ENCODE peak calls at places on chromosomes 1 and 21, in six cellular contexts. V, O, J, P, Q and X are unnamed samples.

GRCh38 chr1:66576645-66577044 is 42.7 kb downstream of the SGIP1 start:
- DNase-seq in V (peak; percentile 48), O (no peak), J (no peak), Q (no peak), P (no peak), X (no peak)

GRCh38 chr1:77282866-77283539 is 1.2 kb downstream of the AK5 start:
- DNase-seq in J (no peak), O (no peak), V (peak; percentile 23), Q (no peak), P (no peak), X (peak; percentile 57)

GRCh38 chr1:234144866-234145265 is 228.4 kb upstream of the COA6 start:
- DNase-seq in J (no peak), P (no peak), Q (no peak), V (no peak), O (no peak), X (no peak)

GRCh38 chr1:162838863-162839262 is 22.1 kb downstream of the CCDC190 start:
- DNase-seq in V (no peak), J (no peak), Q (no peak), P (no peak), O (no peak), X (no peak)

GRCh38 chr1:154765970-154766369 is 104.1 kb downstream of the KCNN3 start:
- DNase-seq in Q (peak; percentile 58), O (no peak), P (no peak), J (no peak), V (peak; percentile 49), X (no peak)

GRCh38 chr1:64508521-64509096 is 38.7 kb downstream of the CACHD1 start:
- DNase-seq in J (no peak), V (no peak), P (no peak), O (no peak), Q (no peak), X (no peak)

GRCh38 chr21:44657635-44658183 is at the start of gene KRTAP12-3:
- DNase-seq in V (no peak), O (no peak), P (no peak), Q (no peak), J (no peak), X (no peak)

GRCh38 chr1:164480285-164480907 is 78.6 kb upstream of the PBX1 start:
- DNase-seq in O (no peak), P (no peak), J (no peak), Q (no peak), V (no peak), X (no peak)

GRCh38 chr1:24390924-24391782 is 22.4 kb downstream of the STPG1 start:
- DNase-seq in P (peak; percentile 77), Q (peak; percentile 78), J (peak; percentile 72), V (peak; percentile 93), O (peak; percentile 78), X (peak; percentile 79)

GRCh38 chr21:42272984-42273600 is 42.1 kb downstream of the TFF3 start:
- DNase-seq in P (no peak), Q (no peak), V (no peak), O (no peak), J (no peak), X (no peak)

GRCh38 chr1:77762072-77762476 is 2.4 kb upstream of the USP33 start:
- DNase-seq in P (no peak), Q (peak; percentile 58), V (peak; percentile 68), O (no peak), J (no peak), X (no peak)

GRCh38 chr1:41918450-41919043 is at the start of gene HIVEP3:
- DNase-seq in P (no peak), Q (peak; percentile 44), J (no peak), V (peak; percentile 59), O (no peak), X (peak; percentile 8)

GRCh38 chr1:55039342-55040082 is at the start of gene PCSK9:
- DNase-seq in P (no peak), J (peak; percentile 63), V (peak; percentile 51), Q (peak; percentile 92), O (no peak), X (no peak)

GRCh38 chr1:202998836-202999750 is 8.1 kb upstream of the TMEM183A start:
- DNase-seq in O (no peak), V (peak; percentile 68), J (peak; percentile 60), P (no peak), Q (peak; percentile 52), X (no peak)

DNA sequence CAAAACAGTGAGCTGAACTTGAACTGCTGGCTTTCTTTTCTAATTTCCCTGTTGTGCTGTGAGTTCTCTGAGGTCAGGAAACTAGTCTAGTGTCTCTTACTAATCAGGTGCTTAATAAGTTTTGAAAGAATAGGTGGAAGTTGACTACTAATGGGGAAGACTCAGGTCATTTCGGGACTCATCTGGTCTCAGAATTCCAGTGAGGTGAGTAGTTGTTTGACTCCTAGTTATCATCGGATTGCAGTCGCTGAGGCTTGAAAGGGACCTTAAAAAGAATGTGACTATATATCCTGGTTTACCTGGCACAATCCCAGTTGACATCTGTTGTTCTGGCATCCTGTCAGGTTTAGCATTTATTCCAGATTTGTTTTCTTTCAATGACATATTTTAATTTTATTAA is 81.4 kb upstream of the SPAG17 start:
- DNase-seq in V (no peak), O (no peak), J (no peak), P (no peak), Q (peak; percentile 26), X (no peak)
- H3K27ac ChIP-seq in V (no peak overlapping the region), O (no peak overlapping the region), J (no peak overlapping the region), P (no peak overlapping the region), Q (no peak overlapping the region), X (no peak overlapping the region)

DNA sequence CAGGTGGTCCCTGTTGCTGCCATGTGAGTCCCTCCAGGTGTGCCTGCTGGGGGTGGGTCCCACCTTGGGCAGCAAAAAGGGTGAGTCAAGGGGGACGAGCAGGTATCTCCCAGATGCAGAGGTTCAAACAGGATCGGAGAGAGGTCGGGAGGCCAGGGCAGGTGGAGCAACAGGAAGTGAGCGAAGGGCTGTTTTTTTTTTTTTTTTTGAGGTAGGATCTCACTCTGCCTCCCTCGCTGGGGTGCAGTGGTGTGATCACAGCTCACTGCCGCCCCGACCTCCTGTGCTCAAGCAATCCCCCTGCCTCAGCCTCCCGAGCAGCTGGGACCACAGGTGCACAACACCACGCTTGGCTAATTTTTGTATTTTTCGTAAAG is 39.4 kb downstream of the SLC2A7 start:
- DNase-seq in Q (no peak), P (no peak), V (no peak), O (no peak), J (no peak), X (no peak)
- H3K27ac ChIP-seq in Q (peak overlapping the region; percentile 81), P (peak overlapping the region; percentile 64), V (no peak overlapping the region), O (peak overlapping the region; percentile 76), J (peak overlapping the region; percentile 46), X (peak overlapping the region; percentile 97)

DNA sequence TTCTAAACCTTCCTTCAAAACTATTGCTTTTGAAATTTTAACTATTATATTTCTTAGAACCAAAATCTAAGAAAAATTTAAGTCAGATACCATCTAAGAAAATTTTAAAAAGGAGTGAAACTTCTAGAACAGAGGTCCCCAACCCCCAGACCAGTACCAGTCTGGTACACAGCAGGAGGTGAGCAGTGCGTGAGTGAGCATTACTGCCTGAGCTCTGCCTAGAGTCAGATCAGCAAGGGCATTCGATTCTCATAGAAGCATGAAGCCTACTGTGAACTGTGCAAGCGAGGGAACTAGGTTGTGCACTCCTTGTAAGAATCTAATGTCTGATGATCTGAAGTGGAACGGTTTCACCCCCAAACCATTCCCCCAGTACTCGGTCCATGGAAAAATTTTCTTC is 106.7 kb downstream of the VAV3 start:
- DNase-seq in J (no peak), Q (no peak), O (no peak), P (no peak), V (no peak), X (no peak)
- H3K27ac ChIP-seq in J (no peak overlapping the region), Q (no peak overlapping the region), O (no peak overlapping the region), P (no peak overlapping the region), V (no peak overlapping the region), X (no peak overlapping the region)

GRCh38 chr1:29984544-29985375 is 738.6 kb downstream of the MATN1 start:
- DNase-seq in V (no peak), P (no peak), J (no peak), Q (no peak), O (no peak), X (no peak)
- H3K27ac ChIP-seq in V (no peak overlapping the region), P (no peak overlapping the region), J (peak overlapping the region; percentile 71), Q (no peak overlapping the region), O (no peak overlapping the region), X (no peak overlapping the region)

GRCh38 chr1:247435026-247435770 is 19.2 kb downstream of the NLRP3 start:
- DNase-seq in P (no peak), O (no peak), V (no peak), J (no peak), Q (no peak), X (no peak)

GRCh38 chr1:247441621-247442020 is 16.3 kb downstream of the OR2B11 start:
- DNase-seq in P (no peak), O (no peak), Q (no peak), V (no peak), J (no peak), X (no peak)

GRCh38 chr1:247433922-247434476 is 18.0 kb downstream of the NLRP3 start:
- DNase-seq in P (no peak), Q (no peak), O (no peak), V (no peak), J (no peak), X (no peak)

GRCh38 chr1:247440001-247440620 is 17.8 kb downstream of the OR2B11 start:
- DNase-seq in O (no peak), J (no peak), V (no peak), P (no peak), Q (no peak), X (no peak)

DNA sequence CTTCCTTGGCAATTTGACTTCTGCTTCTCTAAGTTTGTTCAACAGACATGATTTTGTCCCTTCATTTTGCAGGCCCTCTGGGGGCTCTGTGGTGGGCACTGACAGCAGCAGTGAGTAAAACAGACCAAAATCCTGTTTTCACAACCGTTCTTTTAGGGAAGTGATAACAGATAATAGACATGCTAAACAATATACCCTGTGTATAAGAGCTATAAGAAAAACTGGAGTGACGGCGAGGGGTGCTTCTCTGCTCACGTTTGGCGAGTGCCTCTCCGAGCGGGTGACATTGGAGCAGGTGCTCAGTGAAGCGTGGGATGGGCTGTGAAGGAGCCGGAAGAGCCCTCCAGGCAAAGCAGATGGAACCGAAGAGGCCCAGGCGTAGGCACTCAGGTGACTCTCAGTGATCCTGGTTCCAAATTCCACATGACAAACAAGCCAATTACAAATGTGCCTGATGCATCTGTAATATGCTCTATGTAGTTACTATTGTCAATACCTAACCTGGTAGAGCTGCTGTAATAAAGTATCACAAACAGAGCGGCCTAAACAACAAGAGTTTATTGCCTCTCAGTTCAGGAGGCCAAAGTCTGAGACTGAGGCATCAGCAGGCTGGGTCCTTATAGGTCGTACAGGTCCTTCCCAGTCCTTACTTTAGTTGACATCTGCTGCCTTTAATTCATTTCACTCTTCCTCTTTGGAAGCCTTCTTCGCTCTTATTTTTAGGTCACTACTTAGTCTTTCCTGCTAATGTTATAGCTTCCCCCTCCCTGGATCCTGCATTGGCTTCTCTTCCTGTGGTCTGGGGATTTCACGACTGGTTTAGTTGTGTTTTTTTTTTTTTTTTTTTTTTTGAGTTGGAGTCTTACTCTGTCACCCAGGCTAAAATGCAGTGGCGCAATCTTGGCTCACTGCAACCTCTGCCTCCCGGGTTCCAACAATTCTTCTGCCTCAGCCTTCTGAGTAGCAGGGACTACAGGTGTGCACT is 20.1 kb downstream of the OR2B11 start:
- DNase-seq in Q (no peak), V (no peak), P (no peak), J (no peak), O (no peak), X (no peak)
- H3K27ac ChIP-seq in Q (no peak overlapping the region), V (no peak overlapping the region), P (no peak overlapping the region), J (no peak overlapping the region), O (no peak overlapping the region), X (no peak overlapping the region)

DNA sequence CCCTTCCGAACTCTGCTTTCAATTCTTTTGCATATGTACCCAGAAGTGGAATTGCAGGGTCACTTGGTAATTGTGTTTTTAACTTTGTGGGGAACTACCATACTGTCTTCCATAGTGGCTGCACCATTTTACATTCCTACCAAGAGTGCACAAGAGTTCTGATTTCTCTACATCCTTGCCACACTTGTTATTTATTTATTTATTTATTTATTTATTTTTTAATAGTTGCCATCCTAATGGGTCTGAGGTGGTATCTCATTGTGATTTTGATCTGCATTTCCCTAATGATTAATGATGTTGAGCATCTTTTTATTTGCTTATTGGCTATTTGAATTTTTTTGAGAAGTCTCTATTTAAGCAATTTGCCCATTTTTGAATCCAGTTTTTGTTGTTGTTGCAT is 422.4 kb downstream of the PTPRU start:
- DNase-seq in P (no peak), J (no peak), O (no peak), V (no peak), Q (no peak), X (no peak)
- H3K27ac ChIP-seq in P (no peak overlapping the region), J (no peak overlapping the region), O (no peak overlapping the region), V (no peak overlapping the region), Q (no peak overlapping the region), X (no peak overlapping the region)